ENCODE peak calls at places on chromosomes 3 and 15, in ten cellular contexts. N, V, I, G, S, B, Y, U, Q and A are unnamed samples.

GRCh38 chr3:58051196-58051595 is 43.0 kb downstream of the FLNB start:
- DNase-seq in B (peak; percentile 83), N (no peak), G (no peak), V (no peak), Y (peak; percentile 98), S (peak; percentile 81), U (no peak), I (peak; percentile 90), Q (no peak), A (no peak)

GRCh38 chr3:111954228-111954990 is 24.4 kb upstream of the ABHD10 start:
- DNase-seq in G (no peak), U (no peak), B (no peak), V (no peak), N (no peak), S (peak; percentile 54), Y (no peak), Q (no peak), I (peak; percentile 59), A (no peak)

GRCh38 chr3:146953523-146954125 is 348.5 kb upstream of the PLSCR5 start:
- DNase-seq in V (no peak), U (no peak), B (no peak), S (no peak), G (no peak), Q (no peak), Y (peak; percentile 29), N (no peak), I (peak; percentile 52), A (no peak)

GRCh38 chr3:161275919-161276318 is 54.8 kb downstream of the NMD3 start:
- DNase-seq in S (no peak), G (no peak), N (peak; percentile 97), V (no peak), Q (no peak), U (no peak), I (no peak), B (no peak), Y (no peak), A (no peak)

GRCh38 chr3:24595801-24596200 is 101.2 kb upstream of the THRB start:
- DNase-seq in I (peak; percentile 80), B (no peak), U (no peak), G (no peak), Q (no peak), S (peak; percentile 28), Y (peak; percentile 86), V (no peak), N (no peak), A (no peak)

GRCh38 chr3:96071107-96071506 is 743.3 kb upstream of the EPHA6 start:
- DNase-seq in S (no peak), N (no peak), G (no peak), U (no peak), I (no peak), B (no peak), Q (no peak), Y (no peak), V (no peak), A (no peak)

GRCh38 chr15:83815506-83815905 is 161.6 kb downstream of the ADAMTSL3 start:
- DNase-seq in N (no peak), I (no peak), U (no peak), V (no peak), Q (no peak), B (no peak), Y (no peak), G (no peak), S (no peak), A (no peak)

GRCh38 chr3:10983219-10983916 is 9.2 kb upstream of the SLC6A1 start:
- DNase-seq in B (peak; percentile 17), V (peak; percentile 59), G (no peak), N (peak; percentile 27), I (peak; percentile 30), S (no peak), Q (peak; percentile 52), U (peak; percentile 71), Y (peak; percentile 46), A (no peak)

GRCh38 chr15:58269455-58270414 is 131.6 kb downstream of the AQP9 start:
- DNase-seq in N (peak; percentile 47), G (peak; percentile 17), U (peak; percentile 13), B (no peak), S (peak; percentile 27), Q (peak; percentile 60), Y (peak; percentile 71), V (no peak), I (peak; percentile 68), A (peak; percentile 31)

GRCh38 chr15:94266000-94266399 is 34.6 kb downstream of the MCTP2 start:
- DNase-seq in Y (no peak), V (no peak), U (no peak), I (peak; percentile 10), G (no peak), N (no peak), S (no peak), Q (no peak), B (no peak), A (no peak)

GRCh38 chr15:93089855-93090305 is 869 bp upstream of the RGMA start:
- DNase-seq in S (no peak), B (no peak), V (no peak), N (no peak), Q (no peak), U (no peak), G (no peak), I (no peak), Y (no peak), A (no peak)

GRCh38 chr3:71369733-71370391 is 213.7 kb downstream of the FOXP1 start:
- DNase-seq in Y (peak; percentile 47), I (peak; percentile 74), S (peak; percentile 50), Q (no peak), N (no peak), U (no peak), V (no peak), G (no peak), B (no peak), A (no peak)

GRCh38 chr15:33009026-33009425 is 185.5 kb downstream of the FMN1 start:
- DNase-seq in N (no peak), G (no peak), U (no peak), V (no peak), I (no peak), B (no peak), S (no peak), Y (no peak), Q (no peak), A (no peak)